ENCODE peak calls at places on chromosomes 1 and 21, in five cellular contexts. Z is activated gamma-delta T cell treated with Interleukin-2 at 50 U/mL for 16 hours, I is NCI-H1417, F is upper lobe of right lung, M is astrocyte of the cerebellum. X is an unnamed sample.
A peak's percentile ranks its signal among the peaks of the same experiment; 100 is the strongest.

GRCh38 chr1:208004851-208005250 is 93.9 kb upstream of the CD34 start:
- DNase-seq in F (no peak), Z (no peak), M (no peak), I (no peak), X (peak; percentile 66)

GRCh38 chr1:8560611-8561544 is 243.0 kb downstream of the SLC45A1 start:
- DNase-seq in I (peak; percentile 77), Z (peak; percentile 35), M (peak; percentile 42), F (no peak), X (peak; percentile 54)

GRCh38 chr1:232428781-232429530 is 201.0 kb downstream of the SIPA1L2 start:
- DNase-seq in F (no peak), M (no peak), I (peak; percentile 65), Z (no peak), X (peak; percentile 40)

GRCh38 chr1:204443260-204443619 is 31.6 kb upstream of the PPP1R15B start:
- DNase-seq in I (no peak), F (peak; percentile 85), Z (no peak), M (no peak), X (no peak)

GRCh38 chr1:9793291-9793690 is 30.5 kb downstream of the CLSTN1 start:
- DNase-seq in F (no peak), Z (no peak), I (peak; percentile 38), M (no peak), X (no peak)

GRCh38 chr1:39540504-39541031 is 36.0 kb downstream of the PABPC4 start:
- DNase-seq in M (no peak), Z (no peak), F (peak; percentile 88), I (no peak), X (peak; percentile 29)

GRCh38 chr1:244214009-244214967 is 163.2 kb downstream of the ZBTB18 start:
- DNase-seq in Z (no peak), F (no peak), M (peak; percentile 99), I (no peak), X (peak; percentile 92)

GRCh38 chr1:22807340-22807739 is 96.7 kb downstream of the EPHB2 start:
- DNase-seq in I (no peak), M (no peak), Z (no peak), F (no peak), X (no peak)

GRCh38 chr21:46406001-46406400 is 52.7 kb upstream of the DIP2A start:
- DNase-seq in I (no peak), M (no peak), Z (no peak), F (no peak), X (no peak)